ENCODE peak calls at places on chromosomes 12 and 14, in four cellular contexts. C, B, S and W are unnamed samples.

GRCh38 chr12:68809190-68810026 is 1.4 kb downstream of the MDM2 start:
- DNase-seq in S (no peak), C (no peak), B (no peak), W (no peak)

GRCh38 chr12:118035194-118036041 is 18.9 kb downstream of the RFC5 start:
- DNase-seq in S (no peak), B (peak; percentile 27), C (no peak), W (no peak)

GRCh38 chr12:129984097-129984496 is 80.3 kb upstream of the TMEM132D start:
- DNase-seq in S (no peak), B (no peak), C (no peak), W (no peak)

GRCh38 chr12:22101749-22102243 is 55.8 kb downstream of the CMAS start:
- DNase-seq in S (no peak), B (no peak), C (no peak), W (no peak)

GRCh38 chr14:21724115-21724973 is 50.7 kb upstream of the OR4E1 start:
- DNase-seq in S (no peak), B (no peak), C (no peak), W (no peak)

GRCh38 chr14:46197856-46198255 is 453.7 kb downstream of the RPL10L start:
- DNase-seq in C (no peak), S (no peak), B (no peak), W (no peak)

GRCh38 chr12:58919271-58920101 is 818 bp downstream of the LRIG3 start:
- DNase-seq in C (peak; percentile 27), B (no peak), S (no peak), W (no peak)

GRCh38 chr12:46260913-46261476 is 7.8 kb downstream of the SLC38A1 start:
- DNase-seq in C (no peak), S (no peak), B (no peak), W (no peak)

GRCh38 chr12:58966939-58967338 is 46.6 kb upstream of the LRIG3 start:
- DNase-seq in B (no peak), C (no peak), S (no peak), W (no peak)

GRCh38 chr12:132551271-132552120 is 58.9 kb downstream of the LRCOL1 start:
- DNase-seq in S (no peak), C (no peak), B (no peak), W (no peak)

GRCh38 chr12:130872179-130873096 is 572 bp downstream of the RAN start:
- DNase-seq in S (peak; percentile 52), C (no peak), B (peak; percentile 85), W (peak; percentile 32)

GRCh38 chr12:93109794-93110203 is 180.7 kb upstream of the EEA1 start:
- DNase-seq in S (no peak), C (no peak), B (no peak), W (no peak)

GRCh38 chr12:46219892-46220655 is 48.8 kb downstream of the SLC38A1 start:
- DNase-seq in S (peak; percentile 88), B (no peak), C (peak; percentile 30), W (no peak)

GRCh38 chr12:61188801-61189595 is 1071.2 kb upstream of the USP15 start:
- DNase-seq in S (no peak), C (no peak), B (no peak), W (no peak)

GRCh38 chr14:99321955-99322730 is 50.1 kb upstream of the BCL11B start:
- DNase-seq in B (no peak), C (no peak), S (no peak), W (no peak)

GRCh38 chr14:103385994-103386491 is 828 bp downstream of the MARK3 start:
- DNase-seq in C (no peak), B (peak; percentile 36), S (peak; percentile 30), W (peak; percentile 29)

GRCh38 chr12:571795-572531 is 91.3 kb downstream of the NINJ2 start:
- DNase-seq in B (no peak), C (peak; percentile 29), S (no peak), W (no peak)

DNA sequence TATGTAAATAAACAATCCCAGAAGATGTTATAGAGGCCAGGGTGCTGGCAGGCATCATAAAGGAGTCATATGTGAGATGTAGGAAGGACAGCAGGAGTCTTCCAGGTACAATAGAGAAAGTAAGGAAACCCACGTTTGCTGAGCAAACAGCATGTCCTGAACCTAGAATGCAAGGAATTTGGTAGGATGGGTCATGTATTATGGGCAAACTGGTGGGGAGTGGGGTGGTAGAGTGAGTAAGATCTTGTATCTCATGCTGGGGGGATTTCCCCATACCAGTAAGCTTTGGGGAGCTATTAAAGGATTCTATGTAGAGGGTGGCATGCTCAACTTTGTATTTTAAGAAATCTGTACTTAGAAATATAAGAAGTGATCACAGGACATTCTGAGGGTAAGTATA is 41.0 kb downstream of the CDKL1 start:
- DNase-seq in S (no peak), C (no peak), B (no peak), W (no peak)
- TF ChIP-seq FOXJ3 in S (no peak), C (no peak), B (no peak), W (no peak)

GRCh38 chr14:41505491-41505890 is 101.2 kb upstream of the LRFN5 start:
- DNase-seq in S (no peak), C (no peak), B (no peak), W (peak; percentile 26)
- TF ChIP-seq FOXJ3 in S (no peak), C (no peak), B (no peak), W (no peak)

DNA sequence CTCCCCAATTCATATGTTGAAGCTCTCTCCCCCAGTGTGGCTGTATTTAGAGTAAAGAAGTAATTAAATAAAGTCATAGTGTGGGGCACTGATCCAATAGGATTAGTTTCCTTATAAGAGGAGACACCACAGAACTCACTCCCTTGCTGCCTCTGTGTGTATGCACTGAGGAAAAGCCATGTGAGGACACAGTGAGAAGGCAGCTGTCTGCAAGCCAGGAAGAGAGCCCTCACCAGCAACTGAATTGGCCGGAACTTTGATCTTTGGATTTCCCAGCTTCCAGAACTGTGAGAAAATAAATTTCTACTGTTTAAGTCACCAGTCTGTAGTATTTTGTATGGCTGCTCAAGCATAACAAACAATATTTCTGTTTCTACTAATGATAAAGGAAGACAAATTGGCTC is 368.7 kb upstream of the PRICKLE1 start:
- DNase-seq in B (no peak), S (no peak), C (no peak), W (no peak)
- TF ChIP-seq FOXJ3 in B (no peak), S (no peak), C (no peak), W (no peak)

GRCh38 chr14:44529026-44529425 is 21.9 kb upstream of the FSCB start:
- DNase-seq in C (no peak), S (no peak), B (no peak), W (no peak)
- TF ChIP-seq FOXJ3 in C (no peak), S (no peak), B (no peak), W (no peak)

GRCh38 chr14:105220699-105221597 is 27.4 kb upstream of the BTBD6 start:
- DNase-seq in B (peak; percentile 86), C (no peak), S (no peak), W (no peak)

GRCh38 chr14:105218611-105219010 is 29.7 kb upstream of the BTBD6 start:
- DNase-seq in B (no peak), S (no peak), C (no peak), W (no peak)

GRCh38 chr14:105219753-105220152 is 28.6 kb upstream of the BTBD6 start:
- DNase-seq in C (no peak), B (no peak), S (no peak), W (no peak)

GRCh38 chr14:105217764-105218163 is 30.6 kb upstream of the BTBD6 start:
- DNase-seq in C (no peak), S (no peak), B (no peak), W (no peak)

DNA sequence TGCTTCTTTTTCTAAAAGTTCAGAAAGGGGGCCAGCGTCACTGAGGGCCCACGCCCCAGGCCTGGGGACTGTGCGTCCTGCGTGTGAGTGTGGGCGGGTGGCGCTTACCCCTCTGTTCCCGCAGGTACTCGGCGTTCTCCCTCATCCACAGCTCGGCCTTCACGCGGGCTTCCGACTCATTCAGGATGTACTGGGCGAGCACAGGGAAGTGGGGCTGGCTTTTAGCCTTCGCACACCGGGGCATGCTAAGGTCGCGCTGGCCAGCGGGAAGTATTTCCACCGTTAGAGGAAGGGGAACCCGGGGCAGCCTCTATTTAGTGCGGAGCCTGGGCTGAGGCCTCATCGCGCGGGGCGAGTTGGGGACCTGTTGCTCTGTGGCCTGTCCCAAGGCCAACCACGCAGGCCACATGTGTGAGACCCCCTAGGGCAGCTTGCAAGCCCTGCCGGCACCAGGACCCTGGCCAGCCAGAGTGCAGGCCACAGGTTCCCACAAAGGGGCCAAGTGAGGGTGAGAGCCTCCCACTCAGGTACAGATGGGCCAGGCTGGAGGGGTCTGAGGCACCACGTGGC is 29.2 kb upstream of the BTBD6 start:
- DNase-seq in C (no peak), B (no peak), S (no peak), W (no peak)
- TF ChIP-seq FOXJ3 in C (no peak), B (no peak), S (no peak), W (no peak)

GRCh38 chr12:19744760-19745218 is 305.5 kb downstream of the AEBP2 start:
- DNase-seq in S (no peak), B (no peak), C (no peak), W (no peak)
- TF ChIP-seq FOXJ3 in S (no peak), B (no peak), C (no peak), W (no peak)

GRCh38 chr14:68195126-68195525 is 375.5 kb downstream of the RAD51B start:
- DNase-seq in C (peak; percentile 80), B (no peak), S (no peak), W (no peak)
- TF ChIP-seq FOXJ3 in C (no peak), B (no peak), S (no peak), W (no peak)